ENCODE peak calls at places on chromosomes 1 and 21, in seven cellular contexts. One of them, this sample, is unnamed.

GRCh38 chr1:153699116-153699515 is 20.6 kb downstream of the NPR1 start:
- DNase-seq in PC-3: no peak
- DNase-seq in HFFc6: peak
- DNase-seq in ovary: no peak
- DNase-seq in mesothelial cell of epicardium: no peak
- DNase-seq in foreskin fibroblast: peak
- DNase-seq in heart right ventricle: no peak
- DNase-seq in this sample: no peak

GRCh38 chr1:227770812-227771211 is 35.6 kb downstream of the SNAP47 start:
- DNase-seq in ovary: no peak
- DNase-seq in heart right ventricle: no peak
- DNase-seq in mesothelial cell of epicardium: no peak
- DNase-seq in PC-3: no peak
- DNase-seq in HFFc6: no peak
- DNase-seq in foreskin fibroblast: no peak
- DNase-seq in this sample: no peak

GRCh38 chr1:33815061-33815460 is 48.8 kb upstream of the HMGB4 start:
- DNase-seq in foreskin fibroblast: peak
- DNase-seq in PC-3: peak
- DNase-seq in mesothelial cell of epicardium: no peak
- DNase-seq in HFFc6: peak
- DNase-seq in heart right ventricle: no peak
- DNase-seq in ovary: no peak
- DNase-seq in this sample: no peak

GRCh38 chr21:27419153-27419552 is 452.3 kb upstream of the ADAMTS5 start:
- DNase-seq in HFFc6: no peak
- DNase-seq in PC-3: no peak
- DNase-seq in foreskin fibroblast: no peak
- DNase-seq in heart right ventricle: no peak
- DNase-seq in mesothelial cell of epicardium: no peak
- DNase-seq in ovary: no peak
- DNase-seq in this sample: no peak

GRCh38 chr1:198936371-198937083 is 297.7 kb downstream of the PTPRC start:
- DNase-seq in foreskin fibroblast: no peak
- DNase-seq in mesothelial cell of epicardium: no peak
- DNase-seq in HFFc6: peak
- DNase-seq in ovary: no peak
- DNase-seq in PC-3: no peak
- DNase-seq in heart right ventricle: no peak
- DNase-seq in this sample: no peak

GRCh38 chr1:235866207-235866912 is at the start of gene LYST:
- DNase-seq in HFFc6: peak
- DNase-seq in mesothelial cell of epicardium: no peak
- DNase-seq in foreskin fibroblast: peak
- DNase-seq in ovary: peak
- DNase-seq in heart right ventricle: peak
- DNase-seq in PC-3: peak
- DNase-seq in this sample: no peak

GRCh38 chr21:29386803-29387202 is 88.1 kb downstream of the BACH1 start:
- DNase-seq in heart right ventricle: no peak
- DNase-seq in PC-3: peak
- DNase-seq in foreskin fibroblast: no peak
- DNase-seq in ovary: no peak
- DNase-seq in mesothelial cell of epicardium: no peak
- DNase-seq in HFFc6: no peak
- DNase-seq in this sample: no peak

GRCh38 chr1:202229376-202229775 is 35.8 kb downstream of the LGR6 start:
- DNase-seq in foreskin fibroblast: no peak
- DNase-seq in mesothelial cell of epicardium: no peak
- DNase-seq in ovary: no peak
- DNase-seq in HFFc6: no peak
- DNase-seq in heart right ventricle: no peak
- DNase-seq in PC-3: no peak
- DNase-seq in this sample: no peak

GRCh38 chr1:207240325-207241095 is 81.0 kb upstream of the CD55 start:
- DNase-seq in ovary: no peak
- DNase-seq in foreskin fibroblast: no peak
- DNase-seq in mesothelial cell of epicardium: no peak
- DNase-seq in PC-3: peak
- DNase-seq in HFFc6: peak
- DNase-seq in heart right ventricle: no peak
- DNase-seq in this sample: no peak

GRCh38 chr1:182568647-182569284 is 20.3 kb downstream of the RNASEL start:
- DNase-seq in mesothelial cell of epicardium: no peak
- DNase-seq in foreskin fibroblast: no peak
- DNase-seq in heart right ventricle: no peak
- DNase-seq in HFFc6: no peak
- DNase-seq in PC-3: no peak
- DNase-seq in ovary: no peak
- DNase-seq in this sample: no peak

GRCh38 chr1:22731924-22732522 is 21.4 kb downstream of the EPHB2 start:
- DNase-seq in heart right ventricle: no peak
- DNase-seq in foreskin fibroblast: no peak
- DNase-seq in ovary: no peak
- DNase-seq in mesothelial cell of epicardium: no peak
- DNase-seq in HFFc6: no peak
- DNase-seq in PC-3: peak
- DNase-seq in this sample: no peak

GRCh38 chr1:9848022-9848421 is 24.3 kb upstream of the CLSTN1 start:
- DNase-seq in ovary: no peak
- DNase-seq in HFFc6: no peak
- DNase-seq in mesothelial cell of epicardium: no peak
- DNase-seq in PC-3: no peak
- DNase-seq in heart right ventricle: no peak
- DNase-seq in foreskin fibroblast: no peak
- DNase-seq in this sample: no peak

GRCh38 chr1:33270808-33271465 is 14.6 kb downstream of the ZNF362 start:
- DNase-seq in ovary: no peak
- DNase-seq in HFFc6: no peak
- DNase-seq in foreskin fibroblast: no peak
- DNase-seq in PC-3: no peak
- DNase-seq in heart right ventricle: no peak
- DNase-seq in mesothelial cell of epicardium: no peak
- DNase-seq in this sample: no peak

GRCh38 chr1:2966940-2967725 is 54.1 kb upstream of the ACTRT2 start:
- DNase-seq in ovary: no peak
- DNase-seq in foreskin fibroblast: no peak
- DNase-seq in mesothelial cell of epicardium: no peak
- DNase-seq in heart right ventricle: no peak
- DNase-seq in PC-3: no peak
- DNase-seq in HFFc6: no peak
- DNase-seq in this sample: no peak

GRCh38 chr1:223033658-223034057 is 109.4 kb downstream of the TLR5 start:
- DNase-seq in heart right ventricle: no peak
- DNase-seq in HFFc6: no peak
- DNase-seq in mesothelial cell of epicardium: no peak
- DNase-seq in ovary: no peak
- DNase-seq in PC-3: peak
- DNase-seq in foreskin fibroblast: no peak
- DNase-seq in this sample: no peak

GRCh38 chr1:6123083-6123482 is 57.0 kb downstream of the CHD5 start:
- DNase-seq in HFFc6: no peak
- DNase-seq in mesothelial cell of epicardium: no peak
- DNase-seq in heart right ventricle: peak
- DNase-seq in ovary: no peak
- DNase-seq in PC-3: no peak
- DNase-seq in foreskin fibroblast: no peak
- DNase-seq in this sample: no peak

GRCh38 chr1:156102634-156103511 is 11.6 kb upstream of the LMNA start:
- DNase-seq in PC-3: no peak
- DNase-seq in HFFc6: peak
- DNase-seq in foreskin fibroblast: no peak
- DNase-seq in ovary: no peak
- DNase-seq in mesothelial cell of epicardium: no peak
- DNase-seq in heart right ventricle: no peak
- DNase-seq in this sample: no peak

GRCh38 chr1:234579967-234580366 is 30.0 kb downstream of the IRF2BP2 start:
- DNase-seq in heart right ventricle: no peak
- DNase-seq in HFFc6: peak
- DNase-seq in foreskin fibroblast: no peak
- DNase-seq in PC-3: peak
- DNase-seq in ovary: no peak
- DNase-seq in mesothelial cell of epicardium: no peak
- DNase-seq in this sample: no peak

GRCh38 chr1:169999357-169999756 is 75.1 kb downstream of the KIFAP3 start:
- DNase-seq in foreskin fibroblast: peak
- DNase-seq in HFFc6: peak
- DNase-seq in heart right ventricle: no peak
- DNase-seq in mesothelial cell of epicardium: no peak
- DNase-seq in PC-3: peak
- DNase-seq in ovary: no peak
- DNase-seq in this sample: no peak

DNA sequence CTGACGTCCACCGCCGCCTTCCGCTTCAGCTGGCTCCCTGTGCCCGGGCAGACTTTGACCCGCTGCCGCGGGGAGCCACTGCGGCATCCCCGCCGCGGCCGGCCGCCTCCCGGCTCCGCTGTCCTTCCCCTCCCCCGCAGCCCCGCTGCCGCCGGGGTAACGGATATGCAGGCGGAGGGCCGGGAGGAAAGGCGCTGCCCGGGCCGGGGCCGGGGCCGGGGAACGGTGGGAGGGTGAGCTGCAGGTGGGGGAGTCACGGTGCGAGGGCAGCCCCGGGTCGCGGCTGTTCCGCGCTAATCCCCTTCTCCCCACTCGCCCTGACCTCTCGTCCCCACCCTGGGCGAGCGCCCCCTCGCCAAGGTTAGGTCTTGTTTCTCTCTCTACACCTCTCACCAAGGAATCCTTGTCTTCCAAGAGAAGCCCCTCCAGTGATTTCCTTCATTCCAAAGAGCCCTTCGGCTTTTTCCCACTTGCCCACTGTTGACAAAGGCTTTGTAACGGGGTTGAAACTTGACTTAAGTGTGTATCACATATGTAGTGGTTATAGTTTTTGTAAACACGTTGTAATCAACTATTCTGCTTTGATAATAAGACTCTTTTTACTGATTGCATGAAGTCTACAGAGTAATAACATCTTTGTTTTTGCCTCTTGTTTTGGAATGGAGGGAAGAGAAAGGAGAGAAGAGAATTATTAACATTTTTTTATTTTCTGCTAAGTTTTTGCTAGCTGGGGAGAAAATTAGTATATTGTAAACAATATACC is 685 bp downstream of the XPR1 start:
- DNase-seq in ovary: peak
- DNase-seq in HFFc6: no peak
- DNase-seq in PC-3: peak
- DNase-seq in foreskin fibroblast: peak
- DNase-seq in heart right ventricle: peak
- DNase-seq in mesothelial cell of epicardium: peak
- DNase-seq in this sample: peak
- TF ChIP-seq CTCF in ovary: no peak
- TF ChIP-seq CTCF in HFFc6: peak
- TF ChIP-seq CTCF in PC-3: peak
- TF ChIP-seq CTCF in foreskin fibroblast: peak
- TF ChIP-seq CTCF in heart right ventricle: no peak
- TF ChIP-seq CTCF in mesothelial cell of epicardium: no peak
- TF ChIP-seq CTCF in this sample: peak

GRCh38 chr1:39132505-39133339 is 71.8 kb upstream of the MACF1 start:
- DNase-seq in foreskin fibroblast: no peak
- DNase-seq in ovary: no peak
- DNase-seq in heart right ventricle: peak
- DNase-seq in HFFc6: peak
- DNase-seq in PC-3: peak
- DNase-seq in mesothelial cell of epicardium: peak
- DNase-seq in this sample: peak
- TF ChIP-seq CTCF in foreskin fibroblast: no peak
- TF ChIP-seq CTCF in ovary: no peak
- TF ChIP-seq CTCF in heart right ventricle: no peak
- TF ChIP-seq CTCF in HFFc6: peak
- TF ChIP-seq CTCF in PC-3: peak
- TF ChIP-seq CTCF in mesothelial cell of epicardium: no peak
- TF ChIP-seq CTCF in this sample: peak

GRCh38 chr1:237877628-237878027 is 13.1 kb downstream of the ZP4 start:
- DNase-seq in mesothelial cell of epicardium: no peak
- DNase-seq in HFFc6: no peak
- DNase-seq in ovary: no peak
- DNase-seq in foreskin fibroblast: no peak
- DNase-seq in heart right ventricle: no peak
- DNase-seq in PC-3: no peak
- DNase-seq in this sample: no peak
- TF ChIP-seq CTCF in mesothelial cell of epicardium: no peak
- TF ChIP-seq CTCF in HFFc6: no peak
- TF ChIP-seq CTCF in ovary: no peak
- TF ChIP-seq CTCF in foreskin fibroblast: no peak
- TF ChIP-seq CTCF in heart right ventricle: no peak
- TF ChIP-seq CTCF in PC-3: no peak
- TF ChIP-seq CTCF in this sample: no peak

GRCh38 chr1:16029288-16029687 is 7.5 kb downstream of the CLCNKA start:
- DNase-seq in heart right ventricle: no peak
- DNase-seq in HFFc6: no peak
- DNase-seq in foreskin fibroblast: no peak
- DNase-seq in mesothelial cell of epicardium: no peak
- DNase-seq in ovary: no peak
- DNase-seq in PC-3: no peak
- DNase-seq in this sample: no peak

GRCh38 chr1:16031551-16031950 is 9.7 kb downstream of the CLCNKA start:
- DNase-seq in heart right ventricle: no peak
- DNase-seq in mesothelial cell of epicardium: no peak
- DNase-seq in foreskin fibroblast: no peak
- DNase-seq in HFFc6: no peak
- DNase-seq in ovary: no peak
- DNase-seq in PC-3: no peak
- DNase-seq in this sample: no peak

GRCh38 chr1:16026723-16027484 is 5.1 kb downstream of the CLCNKA start:
- DNase-seq in heart right ventricle: no peak
- DNase-seq in ovary: peak
- DNase-seq in foreskin fibroblast: no peak
- DNase-seq in PC-3: no peak
- DNase-seq in mesothelial cell of epicardium: peak
- DNase-seq in HFFc6: no peak
- DNase-seq in this sample: peak

GRCh38 chr1:16032388-16033100 is 10.7 kb downstream of the CLCNKA start:
- DNase-seq in mesothelial cell of epicardium: peak
- DNase-seq in ovary: peak
- DNase-seq in PC-3: peak
- DNase-seq in heart right ventricle: peak
- DNase-seq in foreskin fibroblast: peak
- DNase-seq in HFFc6: peak
- DNase-seq in this sample: peak

DNA sequence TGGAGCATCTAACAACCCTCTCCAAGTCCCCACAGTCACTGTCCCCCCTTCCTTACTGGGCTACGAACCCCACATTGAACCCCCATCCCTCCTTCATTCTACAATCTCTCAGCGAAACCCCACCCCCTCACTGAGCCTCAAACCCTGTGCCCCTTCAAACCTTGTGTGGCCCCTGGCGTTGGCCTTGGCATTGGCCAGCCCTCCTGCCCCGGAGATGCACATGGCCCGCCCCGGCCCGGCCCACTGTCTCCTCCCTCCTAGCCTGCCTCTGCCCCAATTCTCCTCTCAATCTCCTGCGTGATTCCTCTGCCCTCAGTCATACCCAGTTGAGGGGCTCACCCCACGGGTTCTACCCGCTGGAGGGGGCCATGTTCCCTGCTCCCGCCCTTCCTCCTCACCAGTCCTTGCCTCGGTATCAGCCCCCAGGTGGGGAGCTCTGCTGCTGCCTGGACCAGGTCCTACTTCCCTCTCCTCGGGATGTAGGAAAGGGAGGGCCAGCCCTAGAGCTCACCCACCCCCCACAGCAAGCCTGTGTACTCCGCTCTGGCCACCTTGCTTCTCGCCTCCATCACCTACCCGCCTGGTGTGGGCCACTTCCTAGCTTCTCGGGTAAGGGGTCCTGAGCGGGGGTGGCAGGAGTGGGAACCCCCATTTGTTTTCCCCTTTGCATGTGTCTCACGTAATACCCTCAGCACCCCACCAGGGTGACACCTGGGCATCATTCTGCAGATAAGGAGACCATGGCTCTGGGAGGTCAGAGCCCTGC is 6.6 kb downstream of the CLCNKA start:
- DNase-seq in PC-3: no peak
- DNase-seq in HFFc6: no peak
- DNase-seq in ovary: no peak
- DNase-seq in mesothelial cell of epicardium: no peak
- DNase-seq in foreskin fibroblast: no peak
- DNase-seq in heart right ventricle: no peak
- DNase-seq in this sample: no peak
- TF ChIP-seq CTCF in PC-3: no peak
- TF ChIP-seq CTCF in HFFc6: peak
- TF ChIP-seq CTCF in ovary: no peak
- TF ChIP-seq CTCF in mesothelial cell of epicardium: peak
- TF ChIP-seq CTCF in foreskin fibroblast: no peak
- TF ChIP-seq CTCF in heart right ventricle: no peak
- TF ChIP-seq CTCF in this sample: no peak